ENCODE peak calls at places on chromosomes 12 and 14, in four cellular contexts. R, E, A and M are unnamed samples.

GRCh38 chr12:70383484-70383883 is 17.4 kb downstream of the KCNMB4 start:
- DNase-seq in R (no peak), E (no peak), A (no peak), M (no peak)

GRCh38 chr12:77995436-77996167 is 164.9 kb downstream of the NAV3 start:
- DNase-seq in A (no peak), E (no peak), R (peak), M (no peak)

GRCh38 chr14:37061697-37062096 is 110.7 kb downstream of the SLC25A21 start:
- DNase-seq in E (no peak), A (no peak), R (no peak), M (no peak)

GRCh38 chr12:116380066-116380465 is 102.6 kb upstream of the MED13L start:
- DNase-seq in R (no peak), A (no peak), E (no peak), M (no peak)

GRCh38 chr12:84561362-84561761 is 351.2 kb downstream of the SLC6A15 start:
- DNase-seq in R (no peak), E (no peak), A (no peak), M (no peak)

GRCh38 chr14:102525213-102526143 is 15.9 kb upstream of the ANKRD9 start:
- DNase-seq in R (peak), E (no peak), A (no peak), M (no peak)

GRCh38 chr14:98792171-98792570 is 479.8 kb downstream of the BCL11B start:
- DNase-seq in E (no peak), A (no peak), R (no peak), M (no peak)

GRCh38 chr12:65603428-65604351 is 220.6 kb upstream of the HMGA2 start:
- DNase-seq in A (no peak), E (peak), R (peak), M (no peak)

GRCh38 chr14:52356025-52356424 is 41.9 kb downstream of the PTGER2 start:
- DNase-seq in E (no peak), A (no peak), R (no peak), M (no peak)

GRCh38 chr12:49451468-49452259 is 84.4 kb downstream of the SPATS2 start:
- DNase-seq in R (no peak), A (no peak), E (no peak), M (no peak)

GRCh38 chr12:57173089-57173488 is 25.7 kb upstream of the LRP1-AS start:
- DNase-seq in A (no peak), E (no peak), R (no peak), M (peak)